ENCODE peak calls at places on chromosomes 13 and 19, in four cellular contexts. M is SK-N-SH, R is WTC11, Z is HepG2. K is an unnamed sample.

GRCh38 chr19:46787040-46787330 is 1.4 kb downstream of the SLC1A5 start:
- DNase-seq in M (no peak), R (no peak), Z (no peak), K (no peak)

GRCh38 chr19:51887522-51888498 is at the start of gene ZNF577:
- DNase-seq in M (peak), R (peak), Z (no peak), K (no peak)

GRCh38 chr19:6276447-6276846 is 3.3 kb downstream of the MLLT1 start:
- DNase-seq in M (peak), R (no peak), Z (no peak), K (peak)

GRCh38 chr19:6092329-6093286 is 17.7 kb downstream of the RFX2 start:
- DNase-seq in M (no peak), R (peak), Z (peak), K (peak)

GRCh38 chr19:17751103-17751911 is at the start of gene FCHO1:
- DNase-seq in M (no peak), R (no peak), Z (peak), K (peak)

GRCh38 chr13:23384111-23384510 is 49.4 kb downstream of the SACS start:
- DNase-seq in M (no peak), R (no peak), Z (no peak), K (no peak)

GRCh38 chr13:77519808-77520207 is 15.7 kb upstream of the SCEL start:
- DNase-seq in M (no peak), R (no peak), Z (no peak), K (no peak)

GRCh38 chr19:35995655-35995993 is 636 bp downstream of the SDHAF1 start:
- DNase-seq in M (peak), R (peak), Z (peak), K (peak)

GRCh38 chr13:44402902-44403719 is 29.5 kb downstream of the SERP2 start:
- DNase-seq in M (no peak), R (no peak), Z (no peak), K (no peak)

GRCh38 chr13:43787998-43788397 is 1.2 kb upstream of the ENOX1 start:
- DNase-seq in M (peak), R (peak), Z (no peak), K (no peak)

GRCh38 chr19:49820125-49820524 is 2.0 kb downstream of the MED25 start:
- DNase-seq in M (no peak), R (no peak), Z (no peak), K (no peak)

GRCh38 chr13:20461481-20461859 is 64.2 kb downstream of the CRYL1 start:
- DNase-seq in M (no peak), R (no peak), Z (no peak), K (no peak)

GRCh38 chr19:44512326-44513298 is 12.3 kb upstream of the ZNF180 start:
- DNase-seq in M (peak), R (peak), Z (peak), K (peak)

GRCh38 chr13:27607125-27607524 is 13.2 kb downstream of the LNX2 start:
- DNase-seq in M (no peak), R (no peak), Z (peak), K (no peak)

GRCh38 chr19:16449330-16449961 is 22.3 kb downstream of the EPS15L1 start:
- DNase-seq in M (no peak), R (no peak), Z (no peak), K (no peak)

GRCh38 chr13:105665284-105665683 is 870.2 kb downstream of the EFNB2 start:
- DNase-seq in M (no peak), R (no peak), Z (no peak), K (no peak)

GRCh38 chr13:105660550-105660949 is 874.9 kb downstream of the EFNB2 start:
- DNase-seq in M (no peak), R (no peak), Z (no peak), K (no peak)

GRCh38 chr13:105663182-105663581 is 872.3 kb downstream of the EFNB2 start:
- DNase-seq in M (no peak), R (no peak), Z (no peak), K (no peak)
- TF ChIP-seq FOXJ3 in M (no peak), R (no peak), Z (no peak), K (no peak)

GRCh38 chr19:7670790-7671189 is 1.9 kb downstream of the RETN start:
- DNase-seq in M (no peak), R (no peak), Z (no peak), K (no peak)

GRCh38 chr19:7669641-7670040 is 792 bp downstream of the RETN start:
- DNase-seq in M (no peak), R (no peak), Z (no peak), K (no peak)

GRCh38 chr19:7668842-7669241 is at the start of gene RETN:
- DNase-seq in M (no peak), R (no peak), Z (no peak), K (no peak)

GRCh38 chr19:7672522-7672921 is 3.7 kb downstream of the RETN start:
- DNase-seq in M (no peak), R (no peak), Z (no peak), K (no peak)

DNA sequence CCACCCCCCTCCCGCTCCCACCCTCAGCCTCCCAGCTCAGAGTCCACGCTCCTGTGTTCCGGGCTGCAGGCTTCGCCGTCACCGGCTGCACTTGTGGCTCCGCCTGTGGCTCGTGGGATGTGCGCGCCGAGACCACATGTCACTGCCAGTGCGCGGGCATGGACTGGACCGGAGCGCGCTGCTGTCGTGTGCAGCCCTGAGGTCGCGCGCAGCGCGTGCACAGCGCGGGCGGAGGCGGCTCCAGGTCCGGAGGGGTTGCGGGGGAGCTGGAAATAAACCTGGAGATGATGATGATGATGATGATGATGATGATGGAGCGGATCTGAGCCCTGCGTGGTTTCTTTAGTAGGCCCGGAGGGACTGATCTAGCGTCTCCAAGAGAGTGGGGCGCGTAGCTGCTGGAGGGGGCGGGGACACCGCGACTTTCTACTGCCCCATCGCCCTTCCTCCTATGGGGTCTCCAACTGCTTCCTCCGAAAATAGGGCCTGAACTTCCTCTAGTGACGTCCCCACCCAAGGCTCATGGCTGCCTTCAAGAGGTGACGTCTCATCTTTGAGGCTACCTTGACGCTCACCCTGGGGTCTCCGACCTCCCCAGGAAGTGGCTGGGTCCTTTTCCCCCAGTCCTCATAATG is 1.4 kb downstream of the RETN start:
- DNase-seq in M (no peak), R (peak), Z (no peak), K (no peak)
- TF ChIP-seq FOXJ3 in M (no peak), R (no peak), Z (no peak), K (no peak)

DNA sequence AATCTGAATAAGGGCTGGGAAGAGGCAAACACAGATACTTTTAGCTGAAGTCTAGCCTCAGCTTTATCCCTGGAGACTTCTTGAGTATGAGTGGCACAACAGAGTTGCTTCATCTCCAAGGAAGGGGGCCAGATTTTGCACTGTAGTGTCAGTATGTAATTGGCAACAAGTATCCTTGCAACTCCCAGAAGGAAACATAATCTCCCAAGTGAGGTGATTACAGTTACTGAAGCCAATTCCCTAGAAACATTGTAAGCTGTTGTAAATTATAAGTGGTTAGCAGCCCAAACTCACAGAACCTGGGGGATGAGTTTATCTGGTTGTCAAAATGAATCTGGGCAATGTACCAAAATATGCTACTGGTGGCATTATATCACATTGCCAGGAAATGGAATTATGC is 2065.7 kb upstream of the PCDH20 start:
- DNase-seq in M (peak), R (no peak), Z (no peak), K (no peak)
- TF ChIP-seq FOXJ3 in M (no peak), R (no peak), Z (no peak), K (no peak)

GRCh38 chr13:41188584-41188983 is 5.8 kb downstream of the KBTBD7 start:
- DNase-seq in M (no peak), R (no peak), Z (no peak), K (no peak)
- TF ChIP-seq FOXJ3 in M (no peak), R (no peak), Z (no peak), K (no peak)

DNA sequence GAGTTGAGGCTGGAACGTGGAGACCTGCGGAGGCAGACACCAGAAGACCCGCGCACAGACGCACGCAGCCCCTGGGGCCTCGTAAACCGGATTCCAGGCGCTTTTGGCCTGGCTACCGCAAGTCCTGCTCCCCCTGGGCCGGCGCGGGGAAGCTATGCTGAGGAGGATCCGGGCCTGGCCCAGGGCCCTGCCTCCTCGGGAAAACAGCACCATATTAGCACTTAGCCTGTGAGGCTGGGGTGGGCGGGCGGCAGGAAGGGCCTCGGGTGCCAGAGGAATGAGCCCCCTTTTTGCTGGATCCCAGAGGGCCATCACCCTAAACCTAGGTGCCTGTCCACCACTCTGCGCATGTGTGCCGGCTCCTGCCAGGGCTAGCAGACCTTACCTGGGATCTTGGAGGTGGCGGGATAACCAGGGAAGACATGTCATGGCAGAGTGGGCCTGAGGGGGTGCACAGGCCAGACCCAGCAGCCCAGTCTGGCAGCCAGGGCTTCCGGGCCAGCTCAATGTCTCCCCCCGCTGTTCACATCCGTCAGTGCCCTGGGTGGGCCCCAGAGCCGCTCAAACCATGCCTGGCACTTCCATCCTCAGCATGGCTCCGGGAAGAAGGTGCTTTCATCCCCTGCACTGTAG is 7.3 kb downstream of the ELOF1 start:
- DNase-seq in M (peak), R (peak), Z (no peak), K (peak)
- TF ChIP-seq FOXJ3 in M (no peak), R (no peak), Z (no peak), K (no peak)

GRCh38 chr13:114339779-114340534 is 25.7 kb downstream of the CHAMP1 start:
- DNase-seq in M (peak), R (no peak), Z (peak), K (no peak)
- TF ChIP-seq FOXJ3 in M (no peak), R (no peak), Z (no peak), K (no peak)

GRCh38 chr19:30666301-30666803 is 294.2 kb downstream of the ZNF536 start:
- DNase-seq in M (peak), R (peak), Z (peak), K (peak)
- TF ChIP-seq FOXJ3 in M (no peak), R (no peak), Z (no peak), K (no peak)

DNA sequence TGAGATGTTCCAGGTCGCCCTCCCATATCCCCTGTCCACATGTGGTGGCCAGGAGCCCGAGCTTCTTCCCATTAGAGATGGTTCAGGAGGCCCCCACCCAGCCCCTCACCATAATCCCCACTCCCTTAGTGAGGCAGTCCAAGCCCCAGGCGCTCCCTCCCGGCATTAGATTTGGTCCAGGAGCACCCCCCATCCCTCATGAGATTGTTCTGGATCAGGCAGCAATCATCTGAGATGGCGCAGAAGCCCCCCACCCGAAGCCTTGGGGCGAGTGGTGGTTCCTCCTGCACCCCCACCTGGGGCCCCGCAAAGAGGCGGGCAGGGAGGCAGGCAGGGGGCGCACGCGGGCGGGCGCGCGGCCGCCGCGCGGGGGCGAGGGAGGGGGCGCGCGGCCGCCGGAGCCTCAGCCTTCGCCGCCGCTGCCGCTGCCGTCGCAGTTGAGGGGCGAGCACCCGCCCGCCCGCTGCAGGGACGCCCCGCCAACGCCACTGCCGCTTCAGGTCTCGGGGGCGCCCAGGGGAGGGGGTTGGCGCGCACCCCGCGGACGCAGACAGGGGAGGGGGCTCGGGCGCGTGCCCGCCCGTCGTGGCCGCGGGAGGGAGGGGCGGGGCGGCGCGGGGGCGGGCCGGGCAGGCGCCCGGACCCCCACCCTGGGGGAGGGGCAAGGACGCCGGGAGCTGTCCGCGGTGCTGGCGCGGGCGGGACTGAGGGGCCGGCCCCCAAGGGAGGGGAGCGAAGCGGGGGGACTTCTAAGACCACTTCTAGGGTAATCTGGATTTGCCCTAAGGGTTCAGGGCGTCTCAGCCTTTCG is 46.4 kb upstream of the SHKBP1 start:
- DNase-seq in M (peak), R (peak), Z (no peak), K (peak)
- TF ChIP-seq FOXJ3 in M (no peak), R (no peak), Z (no peak), K (no peak)

K was measured in K562.